ENCODE peak calls at places on chromosomes 1 and 21, in six cellular contexts. Y is IMR-90, M is H1, Q is mesenchymal stem cell, O is neuronal stem cell, N is trophoblast cell. D is an unnamed sample.

GRCh38 chr1:164563821-164564251 is 4.9 kb downstream of the PBX1 start:
- DNase-seq in Y (no peak), M (no peak), Q (no peak), O (no peak), N (no peak), D (no peak)

GRCh38 chr1:220924331-220924730 is 45.1 kb downstream of the HLX start:
- DNase-seq in Y (no peak), M (no peak), Q (no peak), O (no peak), N (no peak), D (no peak)

GRCh38 chr1:156914440-156914856 is 6.0 kb upstream of the LRRC71 start:
- DNase-seq in Y (peak; percentile 57), M (no peak), Q (peak; percentile 86), O (no peak), N (peak; percentile 54), D (no peak)

GRCh38 chr1:156657971-156658319 is 16.0 kb downstream of the BCAN start:
- DNase-seq in Y (no peak), M (no peak), Q (no peak), O (no peak), N (no peak), D (no peak)

GRCh38 chr21:45839274-45839673 is 142.3 kb upstream of the COL6A1 start:
- DNase-seq in Y (peak; percentile 12), M (no peak), Q (no peak), O (no peak), N (no peak), D (no peak)

GRCh38 chr1:2583871-2584341 is 2.7 kb upstream of the PRXL2B start:
- DNase-seq in Y (peak; percentile 11), M (no peak), Q (no peak), O (no peak), N (no peak), D (peak; percentile 64)

GRCh38 chr21:25501448-25501847 is 105.8 kb downstream of the MRPL39 start:
- DNase-seq in Y (no peak), M (no peak), Q (no peak), O (no peak), N (no peak), D (no peak)

GRCh38 chr1:39576016-39576657 is 453 bp downstream of the PABPC4 start:
- DNase-seq in Y (no peak), M (no peak), Q (peak; percentile 45), O (peak; percentile 31), N (peak; percentile 53), D (no peak)

GRCh38 chr1:21024918-21025317 is 151.8 kb downstream of the EIF4G3 start:
- DNase-seq in Y (no peak), M (no peak), Q (peak; percentile 43), O (no peak), N (peak; percentile 1), D (no peak)

GRCh38 chr1:212607924-212608208 is 695 bp upstream of the ATF3 start:
- DNase-seq in Y (no peak), M (no peak), Q (no peak), O (no peak), N (no peak), D (no peak)

GRCh38 chr1:156282143-156282478 is 514 bp downstream of the SMG5 start:
- DNase-seq in Y (no peak), M (no peak), Q (no peak), O (no peak), N (peak; percentile 26), D (no peak)

GRCh38 chr1:67746299-67746698 is 61.3 kb downstream of the GADD45A start:
- DNase-seq in Y (no peak), M (no peak), Q (no peak), O (no peak), N (no peak), D (no peak)

GRCh38 chr1:58768971-58769808 is 14.7 kb downstream of the JUN start:
- DNase-seq in Y (peak; percentile 63), M (peak; percentile 98), Q (peak; percentile 66), O (peak; percentile 72), N (peak; percentile 83), D (peak; percentile 74)

GRCh38 chr1:24557711-24558121 is 1.8 kb downstream of the NCMAP start:
- DNase-seq in Y (no peak), M (no peak), Q (peak; percentile 23), O (no peak), N (no peak), D (no peak)

GRCh38 chr1:8477983-8478362 is 160.1 kb downstream of the SLC45A1 start:
- DNase-seq in Y (no peak), M (no peak), Q (no peak), O (no peak), N (no peak), D (no peak)

GRCh38 chr1:209648931-209649776 is 3.1 kb downstream of the LAMB3 start:
- DNase-seq in Y (peak; percentile 96), M (no peak), Q (peak; percentile 96), O (no peak), N (peak; percentile 48), D (no peak)

GRCh38 chr21:31874817-31875216 is 2.0 kb downstream of the HUNK start:
- DNase-seq in Y (no peak), M (peak; percentile 64), Q (no peak), O (peak; percentile 20), N (peak; percentile 12), D (peak; percentile 69)

GRCh38 chr1:199204231-199204630 is 565.4 kb downstream of the PTPRC start:
- DNase-seq in Y (no peak), M (no peak), Q (no peak), O (no peak), N (no peak), D (no peak)

GRCh38 chr1:11057477-11057876 is 2.3 kb downstream of the SRM start:
- DNase-seq in Y (no peak), M (no peak), Q (no peak), O (no peak), N (no peak), D (no peak)

GRCh38 chr21:44644878-44645277 is 1.3 kb upstream of the KRTAP10-11 start:
- DNase-seq in Y (no peak), M (no peak), Q (no peak), O (no peak), N (no peak), D (no peak)

GRCh38 chr1:218409946-218410510 is 64.9 kb downstream of the TGFB2 start:
- DNase-seq in Y (peak; percentile 50), M (no peak), Q (no peak), O (no peak), N (peak; percentile 62), D (no peak)

GRCh38 chr1:155052412-155053400 is 1.6 kb downstream of the ADAM15 start:
- DNase-seq in Y (no peak), M (no peak), Q (no peak), O (no peak), N (no peak), D (no peak)

GRCh38 chr1:68401506-68401905 is 48.2 kb downstream of the RPE65 start:
- DNase-seq in Y (no peak), M (no peak), Q (no peak), O (no peak), N (no peak), D (no peak)

GRCh38 chr1:245953876-245954660 is 553.0 kb downstream of the SMYD3 start:
- DNase-seq in Y (no peak), M (no peak), Q (peak; percentile 56), O (no peak), N (no peak), D (no peak)

GRCh38 chr1:111227875-111228747 is 598 bp downstream of the CHI3L2 start:
- DNase-seq in Y (peak; percentile 93), M (no peak), Q (peak; percentile 43), O (no peak), N (no peak), D (no peak)

GRCh38 chr1:205976036-205976435 is 27.2 kb downstream of the RAB7B start:
- DNase-seq in Y (no peak), M (no peak), Q (no peak), O (no peak), N (no peak), D (no peak)

GRCh38 chr1:1213153-1213918 is 617 bp downstream of the TNFRSF4 start:
- DNase-seq in Y (no peak), M (no peak), Q (no peak), O (no peak), N (peak; percentile 21), D (no peak)

GRCh38 chr1:36027766-36028165 is 56.1 kb upstream of the TEKT2 start:
- DNase-seq in Y (no peak), M (no peak), Q (no peak), O (no peak), N (peak; percentile 39), D (no peak)
- H3K14ac ChIP-seq in Y (no peak overlapping the region), M (no peak overlapping the region), Q (no peak overlapping the region), O (no peak overlapping the region), N (no peak overlapping the region), D (no peak overlapping the region)

GRCh38 chr1:229107972-229108371 is 162.9 kb upstream of the RAB4A start:
- DNase-seq in Y (no peak), M (no peak), Q (no peak), O (no peak), N (no peak), D (no peak)

GRCh38 chr1:229110986-229111385 is 159.9 kb upstream of the RAB4A start:
- DNase-seq in Y (no peak), M (no peak), Q (no peak), O (no peak), N (peak; percentile 66), D (no peak)

GRCh38 chr1:229108598-229109201 is 162.2 kb upstream of the RAB4A start:
- DNase-seq in Y (no peak), M (no peak), Q (peak; percentile 48), O (no peak), N (peak; percentile 10), D (no peak)

GRCh38 chr1:229107302-229107815 is 163.6 kb upstream of the RAB4A start:
- DNase-seq in Y (no peak), M (no peak), Q (no peak), O (no peak), N (no peak), D (no peak)

DNA sequence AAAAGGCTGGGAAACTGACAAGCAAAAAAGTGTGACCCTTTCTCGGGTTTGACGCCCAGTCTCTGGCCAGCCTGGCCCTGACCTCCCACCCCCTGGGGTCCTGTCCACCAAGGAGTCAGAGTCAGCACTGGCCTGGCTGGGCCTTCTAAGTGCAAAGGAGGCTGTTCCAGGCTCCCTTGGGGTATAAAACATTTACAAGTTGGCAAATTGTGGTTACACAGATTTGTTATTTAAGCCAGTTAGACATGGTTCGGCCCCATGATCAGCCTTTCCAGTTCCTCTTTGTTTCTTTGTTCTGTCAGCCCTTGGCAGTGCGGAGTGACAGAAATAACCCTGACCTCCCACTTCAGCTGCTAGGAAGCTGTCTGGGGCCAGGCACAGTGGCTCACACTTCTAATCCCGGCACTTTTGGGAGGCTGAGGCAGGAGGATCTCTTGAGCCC is 161.6 kb upstream of the RAB4A start:
- DNase-seq in Y (no peak), M (no peak), Q (no peak), O (no peak), N (no peak), D (no peak)
- H3K4ac ChIP-seq in Y (no peak overlapping the region), M (no peak overlapping the region), Q (peak overlapping the region; percentile 47), O (no peak overlapping the region), N (peak overlapping the region; percentile 44), D (no peak overlapping the region)

DNA sequence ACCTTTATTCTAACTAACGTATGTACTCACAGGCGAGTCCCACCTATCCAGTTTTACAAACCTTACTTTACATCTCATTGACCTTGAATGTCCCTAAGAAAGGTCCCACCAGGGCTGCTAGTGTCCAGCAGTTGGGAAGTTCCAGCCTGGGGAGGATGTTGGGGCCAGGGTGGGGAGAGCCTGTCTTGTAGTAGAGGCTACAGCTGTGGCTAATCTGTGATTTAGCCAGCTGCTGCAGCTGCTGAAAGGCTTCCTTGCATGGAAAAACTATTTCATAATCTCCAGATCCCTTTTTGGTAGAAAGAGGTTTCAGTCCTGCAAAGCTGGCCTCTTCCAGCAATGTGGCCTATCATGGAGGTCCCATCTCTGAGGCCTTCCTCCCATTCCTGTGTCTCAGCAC is 23.1 kb downstream of the TNN start:
- DNase-seq in Y (no peak), M (no peak), Q (no peak), O (no peak), N (no peak), D (no peak)
- H3K14ac ChIP-seq in Y (no peak overlapping the region), M (no peak overlapping the region), Q (no peak overlapping the region), O (no peak overlapping the region), N (no peak overlapping the region), D (no peak overlapping the region)

GRCh38 chr21:24450119-24450518 is 1157.2 kb downstream of the MRPL39 start:
- DNase-seq in Y (no peak), M (no peak), Q (no peak), O (no peak), N (no peak), D (no peak)
- H3K4ac ChIP-seq in Y (no peak overlapping the region), M (no peak overlapping the region), Q (no peak overlapping the region), O (no peak overlapping the region), N (no peak overlapping the region), D (no peak overlapping the region)

D was measured in H9.